ENCODE peak calls at places on chromosomes 13 and 19, in nine cellular contexts. O, N, L, J, B, Z, S, V and D are unnamed samples.

GRCh38 chr13:81957121-81957520 is 1616.2 kb upstream of the SPRY2 start:
- DNase-seq in O (no peak), N (no peak), L (no peak), J (no peak), B (no peak), Z (no peak), S (no peak), V (no peak), D (no peak)

GRCh38 chr19:459724-460511 is 915 bp downstream of the SHC2 start:
- DNase-seq in O (peak; percentile 69), N (peak; percentile 84), L (peak; percentile 58), J (peak; percentile 56), B (peak; percentile 55), Z (peak; percentile 55), S (no peak), V (no peak), D (no peak)

GRCh38 chr13:26458196-26458734 is 99.2 kb upstream of the WASF3 start:
- DNase-seq in O (no peak), N (no peak), L (no peak), J (no peak), B (no peak), Z (no peak), S (no peak), V (no peak), D (no peak)

GRCh38 chr19:35644206-35644986 is 2.9 kb downstream of the ETV2 start:
- DNase-seq in O (peak; percentile 98), N (peak; percentile 92), L (peak; percentile 96), J (peak; percentile 99), B (peak; percentile 96), Z (peak; percentile 96), S (peak; percentile 93), V (peak; percentile 99), D (peak; percentile 99)

GRCh38 chr19:35056513-35057063 is 15.1 kb downstream of the HPN start:
- DNase-seq in O (no peak), N (no peak), L (no peak), J (no peak), B (no peak), Z (no peak), S (no peak), V (no peak), D (no peak)

GRCh38 chr13:59641758-59642157 is 522.0 kb downstream of the DIAPH3 start:
- DNase-seq in O (no peak), N (no peak), L (no peak), J (no peak), B (no peak), Z (peak; percentile 43), S (no peak), V (no peak), D (no peak)

GRCh38 chr13:31896427-31896826 is 135.1 kb upstream of the FRY start:
- DNase-seq in O (no peak), N (no peak), L (no peak), J (no peak), B (no peak), Z (peak; percentile 78), S (no peak), V (no peak), D (peak; percentile 9)

GRCh38 chr13:33937373-33938087 is 119.6 kb downstream of the RFC3 start:
- DNase-seq in O (no peak), N (no peak), L (no peak), J (no peak), B (peak; percentile 13), Z (no peak), S (no peak), V (no peak), D (no peak)

GRCh38 chr19:41431426-41432386 is 4.5 kb upstream of the B3GNT8 start:
- DNase-seq in O (no peak), N (no peak), L (no peak), J (no peak), B (no peak), Z (peak; percentile 34), S (no peak), V (no peak), D (no peak)

GRCh38 chr13:76715621-76716020 is 170.6 kb downstream of the KCTD12 start:
- DNase-seq in O (no peak), N (no peak), L (no peak), J (no peak), B (no peak), Z (peak; percentile 68), S (no peak), V (no peak), D (no peak)

GRCh38 chr19:11373166-11373884 is 1.1 kb upstream of the SWSAP1 start:
- DNase-seq in O (peak; percentile 44), N (no peak), L (no peak), J (no peak), B (no peak), Z (no peak), S (no peak), V (no peak), D (peak; percentile 44)

GRCh38 chr13:19862511-19863313 is 737 bp downstream of the ZMYM5 start:
- DNase-seq in O (peak; percentile 29), N (peak; percentile 65), L (peak; percentile 31), J (peak; percentile 59), B (peak; percentile 19), Z (peak; percentile 62), S (peak; percentile 55), V (peak; percentile 91), D (peak; percentile 26)

DNA sequence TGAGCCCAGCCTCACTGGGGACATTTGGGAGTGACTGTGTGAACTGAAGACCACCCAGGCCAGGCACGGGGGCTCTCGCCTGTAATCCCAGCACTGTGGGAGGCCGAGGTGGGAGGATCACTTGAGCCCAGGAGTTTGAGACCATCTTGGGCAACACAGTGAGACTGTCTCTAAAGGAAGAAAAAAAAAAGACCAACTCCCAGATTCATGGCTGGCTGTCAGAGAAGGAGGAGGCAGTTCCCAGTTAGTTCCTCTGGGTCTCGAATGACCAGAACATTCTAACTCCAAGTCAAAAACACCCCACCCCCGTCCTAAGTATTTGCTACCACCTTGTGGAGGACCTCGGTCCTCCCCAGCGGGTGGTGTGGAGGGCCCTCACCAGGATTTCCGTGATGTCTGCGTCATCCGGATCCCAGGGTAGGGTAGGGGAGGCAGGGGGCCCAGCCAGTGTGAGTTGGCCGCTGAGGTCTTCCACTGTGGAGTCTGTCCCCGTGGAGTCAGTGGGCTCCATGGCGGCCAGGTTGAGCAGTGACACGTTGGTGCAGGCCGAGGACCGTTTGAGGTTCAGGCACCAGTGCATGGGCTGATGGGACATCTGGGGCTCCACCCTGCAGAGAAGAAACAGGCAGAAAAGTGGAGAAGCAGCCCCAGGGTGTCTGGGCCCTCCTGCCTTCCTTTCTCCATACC is 1.3 kb downstream of the TSKS start:
- DNase-seq in O (no peak), N (no peak), L (peak; percentile 58), J (no peak), B (no peak), Z (no peak), S (peak; percentile 27), V (no peak), D (no peak)
- H3K4me3 ChIP-seq in O (no peak overlapping the region), N (no peak overlapping the region), L (no peak overlapping the region), J (no peak overlapping the region), B (no peak overlapping the region), Z (peak overlapping the region; percentile 3), S (no peak overlapping the region), V (no peak overlapping the region), D (no peak overlapping the region)

GRCh38 chr19:8039231-8039630 is 13.3 kb upstream of the CCL25 start:
- DNase-seq in O (no peak), N (no peak), L (no peak), J (no peak), B (no peak), Z (no peak), S (no peak), V (no peak), D (no peak)

GRCh38 chr19:8036438-8037099 is 16.0 kb upstream of the CCL25 start:
- DNase-seq in O (no peak), N (no peak), L (no peak), J (no peak), B (no peak), Z (no peak), S (no peak), V (no peak), D (no peak)

GRCh38 chr19:8038815-8039214 is 13.7 kb upstream of the CCL25 start:
- DNase-seq in O (no peak), N (no peak), L (no peak), J (no peak), B (no peak), Z (no peak), S (no peak), V (no peak), D (no peak)

GRCh38 chr19:8030906-8031305 is 21.7 kb upstream of the CCL25 start:
- DNase-seq in O (no peak), N (no peak), L (no peak), J (no peak), B (no peak), Z (no peak), S (no peak), V (no peak), D (peak; percentile 60)

DNA sequence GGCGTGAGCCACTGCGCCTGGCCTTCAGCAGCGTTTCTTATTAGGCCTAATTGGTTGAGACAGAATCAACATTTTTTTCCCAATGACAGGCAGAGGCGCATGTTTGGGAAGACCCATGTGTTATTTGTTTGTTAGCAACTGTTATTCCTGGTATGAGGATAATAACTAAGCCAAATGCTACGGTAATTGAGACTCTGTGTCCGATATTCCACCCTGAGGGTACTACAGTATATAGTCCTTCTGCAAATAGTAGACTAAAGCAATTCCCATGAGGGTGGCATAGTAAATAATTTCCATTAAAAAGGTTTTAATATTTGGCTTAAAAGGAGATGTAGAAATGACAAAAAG is 18.4 kb upstream of the CCL25 start:
- DNase-seq in O (no peak), N (no peak), L (no peak), J (no peak), B (no peak), Z (no peak), S (no peak), V (no peak), D (no peak)
- H3K36me3 ChIP-seq in O (no peaks in the 10 kb centered on the region), N (no peaks in the 10 kb centered on the region), L (no peaks in the 10 kb centered on the region), J (no peaks in the 10 kb centered on the region), B (no peaks in the 10 kb centered on the region), Z (no peaks in the 10 kb centered on the region), S (no peaks in the 10 kb centered on the region), V (no peaks in the 10 kb centered on the region), D (no peaks in the 10 kb centered on the region)

GRCh38 chr13:54357284-54357933 is 1328.8 kb downstream of the OLFM4 start:
- DNase-seq in O (no peak), N (no peak), L (no peak), J (no peak), B (no peak), Z (no peak), S (no peak), V (no peak), D (no peak)

GRCh38 chr13:54361460-54361859 is 1332.8 kb downstream of the OLFM4 start:
- DNase-seq in O (no peak), N (no peak), L (no peak), J (no peak), B (no peak), Z (no peak), S (no peak), V (no peak), D (no peak)

GRCh38 chr13:54356849-54357248 is 1328.2 kb downstream of the OLFM4 start:
- DNase-seq in O (no peak), N (no peak), L (no peak), J (no peak), B (no peak), Z (no peak), S (no peak), V (no peak), D (no peak)

GRCh38 chr13:54356209-54356608 is 1327.6 kb downstream of the OLFM4 start:
- DNase-seq in O (no peak), N (no peak), L (no peak), J (no peak), B (no peak), Z (no peak), S (no peak), V (no peak), D (no peak)
- H3K4me3 ChIP-seq in O (no peak overlapping the region), N (no peak overlapping the region), L (no peak overlapping the region), J (no peak overlapping the region), B (no peak overlapping the region), Z (no peak overlapping the region), S (no peak overlapping the region), V (no peak overlapping the region), D (no peak overlapping the region)

GRCh38 chr13:30345426-30346100 is 38.2 kb upstream of the KATNAL1 start:
- DNase-seq in O (no peak), N (no peak), L (no peak), J (no peak), B (no peak), Z (no peak), S (no peak), V (peak; percentile 53), D (no peak)
- H3K36me3 ChIP-seq in O (no peaks in the 10 kb centered on the region), N (no peaks in the 10 kb centered on the region), L (no peaks in the 10 kb centered on the region), J (no peaks in the 10 kb centered on the region), B (no peaks in the 10 kb centered on the region), Z (no peaks in the 10 kb centered on the region), S (no peaks in the 10 kb centered on the region), V (no peaks in the 10 kb centered on the region), D (no peaks in the 10 kb centered on the region)